ENCODE peak calls at places on chromosomes 4 and X, in six cellular contexts. N, R, M, C, E and B are unnamed samples.
A peak's percentile ranks its signal among the peaks of the same experiment; 100 is the strongest.

GRCh38 chr4:38075370-38076152 is 115.4 kb downstream of the PTTG2 start:
- DNase-seq in N (no peak), R (no peak), M (no peak), C (peak; percentile 61), E (no peak), B (no peak)

GRCh38 chr4:566508-567295 is 9.4 kb downstream of the TMEM271 start:
- DNase-seq in N (no peak), R (no peak), M (no peak), C (no peak), E (no peak), B (no peak)

GRCh38 chrX:9646471-9647038 is 119.1 kb downstream of the GPR143 start:
- DNase-seq in N (no peak), R (no peak), M (no peak), C (no peak), E (no peak), B (no peak)

GRCh38 chr4:138233313-138233712 is 8.8 kb downstream of the SLC7A11 start:
- DNase-seq in N (no peak), R (no peak), M (no peak), C (no peak), E (no peak), B (no peak)

GRCh38 chrX:87941841-87942240 is 424.2 kb downstream of the KLHL4 start:
- DNase-seq in N (no peak), R (no peak), M (no peak), C (peak; percentile 1), E (no peak), B (no peak)

GRCh38 chr4:187995322-187996207 is at the start of gene ZFP42:
- DNase-seq in N (no peak), R (no peak), M (no peak), C (no peak), E (no peak), B (no peak)

GRCh38 chr4:9765091-9765490 is 16.3 kb upstream of the DRD5 start:
- DNase-seq in N (no peak), R (no peak), M (peak; percentile 32), C (peak; percentile 59), E (no peak), B (no peak)

GRCh38 chrX:53128097-53128749 is 34.3 kb downstream of the KANTR start:
- DNase-seq in N (no peak), R (no peak), M (no peak), C (no peak), E (no peak), B (no peak)

GRCh38 chrX:85004255-85004654 is 578 bp downstream of the APOOL start:
- DNase-seq in N (no peak), R (no peak), M (no peak), C (peak; percentile 15), E (no peak), B (no peak)

GRCh38 chr4:186249785-186250739 is 15.9 kb upstream of the F11 start:
- DNase-seq in N (no peak), R (no peak), M (no peak), C (peak; percentile 55), E (no peak), B (peak; percentile 23)

GRCh38 chr4:41428205-41428940 is 109.6 kb upstream of the LIMCH1 start:
- DNase-seq in N (no peak), R (no peak), M (no peak), C (no peak), E (no peak), B (no peak)

GRCh38 chrX:9064694-9065093 is 30.8 kb upstream of the FAM9B start:
- DNase-seq in N (no peak), R (no peak), M (no peak), C (no peak), E (no peak), B (no peak)

GRCh38 chr4:2332201-2332975 is 70.5 kb upstream of the MXD4 start:
- DNase-seq in N (no peak), R (no peak), M (no peak), C (no peak), E (no peak), B (no peak)

GRCh38 chr4:86963697-86964096 is 28.9 kb downstream of the AFF1 start:
- DNase-seq in N (no peak), R (no peak), M (no peak), C (no peak), E (no peak), B (no peak)

GRCh38 chrX:135931644-135932487 is 38.4 kb downstream of the SAGE1 start:
- DNase-seq in N (peak; percentile 15), R (peak; percentile 1), M (peak; percentile 52), C (peak; percentile 45), E (no peak), B (no peak)

GRCh38 chr4:151561551-151562256 is 152.7 kb downstream of the FHIP1A start:
- DNase-seq in N (no peak), R (no peak), M (no peak), C (no peak), E (no peak), B (no peak)

GRCh38 chr4:172992648-172993356 is 175.8 kb upstream of the GALNT7 start:
- DNase-seq in N (no peak), R (no peak), M (no peak), C (no peak), E (no peak), B (no peak)

GRCh38 chrX:68079961-68080360 is 353.3 kb downstream of the OPHN1 start:
- DNase-seq in N (no peak), R (no peak), M (no peak), C (no peak), E (no peak), B (no peak)

GRCh38 chr4:146165840-146166239 is 9.7 kb upstream of the LSM6 start:
- DNase-seq in N (no peak), R (peak; percentile 44), M (no peak), C (peak; percentile 83), E (no peak), B (peak; percentile 51)

GRCh38 chr4:101347267-101347556 is at the start of gene PPP3CA:
- DNase-seq in N (no peak), R (no peak), M (no peak), C (no peak), E (no peak), B (no peak)

GRCh38 chr4:101346562-101347266 is 612 bp downstream of the PPP3CA start:
- DNase-seq in N (no peak), R (no peak), M (peak; percentile 48), C (peak; percentile 74), E (peak; percentile 38), B (no peak)

GRCh38 chr4:101348367-101348827 is 1.1 kb upstream of the PPP3CA start:
- DNase-seq in N (no peak), R (no peak), M (no peak), C (no peak), E (no peak), B (no peak)

GRCh38 chr4:101346312-101346561 is 1.1 kb downstream of the PPP3CA start:
- DNase-seq in N (no peak), R (no peak), M (no peak), C (no peak), E (peak; percentile 37), B (no peak)

GRCh38 chr4:101347557-101348366 is 436 bp upstream of the PPP3CA start:
- DNase-seq in N (peak; percentile 98), R (peak; percentile 96), M (peak; percentile 99), C (peak; percentile 99), E (peak; percentile 99), B (peak; percentile 80)
- TF ChIP-seq CTCF in N (no peak), R (peak; percentile 11), M (no peak), C (peak; percentile 19), E (no peak), B (peak; percentile 28)

GRCh38 chr4:23857353-23857752 is 32.5 kb downstream of the PPARGC1A start:
- DNase-seq in N (no peak), R (no peak), M (no peak), C (peak; percentile 44), E (no peak), B (no peak)
- TF ChIP-seq CTCF in N (no peak), R (peak; percentile 22), M (peak; percentile 34), C (peak; percentile 23), E (no peak), B (peak; percentile 13)

GRCh38 chr4:110154586-110154985 is 43.8 kb downstream of the ELOVL6 start:
- DNase-seq in N (no peak), R (no peak), M (no peak), C (no peak), E (no peak), B (no peak)
- TF ChIP-seq CTCF in N (no peak), R (no peak), M (no peak), C (no peak), E (no peak), B (no peak)

GRCh38 chr4:92253550-92253949 is 50.2 kb upstream of the GRID2 start:
- DNase-seq in N (no peak), R (no peak), M (no peak), C (no peak), E (no peak), B (no peak)
- TF ChIP-seq CTCF in N (no peak), R (no peak), M (no peak), C (no peak), E (no peak), B (no peak)

GRCh38 chrX:138345801-138346200 is 365.7 kb downstream of the FGF13 start:
- DNase-seq in N (no peak), R (no peak), M (no peak), C (no peak), E (no peak), B (no peak)

DNA sequence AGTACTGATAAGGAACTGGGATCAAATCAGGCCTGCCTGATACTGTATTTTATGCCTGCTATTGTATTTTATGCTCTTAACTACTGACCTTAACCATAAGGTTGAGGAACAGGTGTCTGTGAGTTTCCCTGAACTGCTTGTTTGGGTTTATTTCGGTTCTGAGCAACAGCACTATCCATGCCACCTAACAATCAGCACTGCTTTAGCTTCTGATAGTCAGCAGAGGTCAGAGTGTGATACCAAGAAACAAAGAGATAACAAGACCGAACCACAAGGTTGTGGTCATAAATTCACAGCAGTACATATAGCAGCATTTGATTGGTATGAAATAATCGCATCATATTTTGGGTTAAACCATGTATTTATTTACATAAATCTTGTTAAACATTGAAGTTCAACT is 362.2 kb downstream of the FGF13 start:
- DNase-seq in N (no peak), R (no peak), M (no peak), C (no peak), E (no peak), B (no peak)
- TF ChIP-seq CTCF in N (no peak), R (no peak), M (no peak), C (no peak), E (no peak), B (no peak)

DNA sequence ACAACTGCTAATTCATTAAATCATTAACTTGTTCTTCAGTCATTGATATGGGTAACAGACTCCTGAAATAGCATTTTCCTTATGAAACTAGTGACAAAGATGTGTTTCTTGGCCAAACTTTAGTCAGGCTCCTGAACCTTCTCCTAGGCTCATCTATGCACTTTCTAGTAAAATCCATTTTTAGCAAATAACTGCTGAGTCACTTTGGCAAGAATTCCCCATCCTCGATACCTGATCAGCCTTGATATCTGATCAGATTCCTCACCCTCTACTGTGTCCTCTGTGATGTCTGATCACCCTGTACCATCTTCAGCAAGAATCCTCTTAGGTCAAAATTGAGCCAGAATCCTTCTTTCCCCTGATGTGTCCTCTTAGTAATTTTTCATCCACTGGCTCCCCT is 161.2 kb upstream of the TAPT1 start:
- DNase-seq in N (no peak), R (no peak), M (no peak), C (no peak), E (no peak), B (no peak)
- TF ChIP-seq CTCF in N (no peak), R (no peak), M (no peak), C (no peak), E (no peak), B (no peak)